ENCODE peak calls at places on chromosomes 12 and 14, in four cellular contexts. O is stomach; G is CD8-positive, alpha-beta T cell; A is tibial artery. R is an unnamed sample. For H3K4me1, the result is how much of the 10 kb centered on the place peaks cover.

GRCh38 chr14:33943484-33943883 is 7.4 kb downstream of the EGLN3 start:
- DNase-seq in O (peak), G (no peak), A (no peak), R (no peak)

GRCh38 chr14:95320076-95320895 is 578 bp upstream of the CLMN start:
- DNase-seq in O (no peak), G (no peak), A (no peak), R (peak)

GRCh38 chr14:67918838-67919237 is 99.3 kb downstream of the RAD51B start:
- DNase-seq in O (no peak), G (no peak), A (no peak), R (no peak)

GRCh38 chr12:63419119-63419518 is 249.2 kb downstream of the DPY19L2 start:
- DNase-seq in O (no peak), G (no peak), A (no peak), R (no peak)

GRCh38 chr14:32311294-32312009 is 17.6 kb upstream of the AKAP6 start:
- DNase-seq in O (no peak), G (no peak), A (no peak), R (no peak)

GRCh38 chr14:49594347-49595089 is 4.2 kb upstream of the LRR1 start:
- DNase-seq in O (no peak), G (no peak), A (no peak), R (no peak)

GRCh38 chr12:94779520-94779919 is 129.2 kb upstream of the TMCC3 start:
- DNase-seq in O (no peak), G (no peak), A (no peak), R (no peak)

GRCh38 chr12:95202691-95203476 is 14.4 kb downstream of the FGD6 start:
- DNase-seq in O (no peak), G (no peak), A (no peak), R (no peak)

GRCh38 chr14:51554339-51554920 is 97.3 kb upstream of the FRMD6 start:
- DNase-seq in O (no peak), G (no peak), A (no peak), R (no peak)

GRCh38 chr12:118120579-118121363 is 15.2 kb upstream of the PEBP1 start:
- DNase-seq in O (peak), G (peak), A (peak), R (peak)

GRCh38 chr14:65279510-65279909 is 133.0 kb upstream of the FUT8 start:
- DNase-seq in O (no peak), G (no peak), A (no peak), R (no peak)

GRCh38 chr14:59020382-59020781 is 168.1 kb upstream of the DAAM1 start:
- DNase-seq in O (no peak), G (no peak), A (no peak), R (no peak)
- TF ChIP-seq CTCF in O (no peak), G (no peak), A (no peak), R (no peak)

DNA sequence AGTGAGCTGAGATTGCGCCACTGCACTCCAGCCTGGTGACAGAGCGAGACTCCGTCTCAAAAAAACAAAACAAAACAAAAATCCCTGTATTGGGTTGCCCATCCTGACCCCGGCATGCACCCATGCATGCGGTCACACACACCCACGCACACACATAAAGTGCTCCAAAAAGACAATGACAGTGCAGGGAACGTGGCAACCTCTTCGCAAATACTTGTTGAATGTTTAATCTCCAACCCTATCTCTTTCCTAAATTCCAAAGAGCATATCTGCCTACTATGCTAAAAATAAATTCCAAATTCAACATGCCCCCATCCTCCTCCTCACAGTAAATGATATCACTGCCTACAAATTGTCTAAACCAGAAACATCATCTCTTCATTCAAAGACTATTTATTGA is 13.5 kb downstream of the SLC7A7 start:
- DNase-seq in O (no peak), G (no peak), A (no peak), R (no peak)
- H3K4me1 ChIP-seq in O (under half), G (under half), A (under half), R (under half)

GRCh38 chr12:52697058-52697582 is 6.2 kb downstream of the KRT77 start:
- DNase-seq in O (no peak), G (no peak), A (no peak), R (no peak)
- TF ChIP-seq CTCF in O (no peak), G (no peak), A (no peak), R (no peak)

DNA sequence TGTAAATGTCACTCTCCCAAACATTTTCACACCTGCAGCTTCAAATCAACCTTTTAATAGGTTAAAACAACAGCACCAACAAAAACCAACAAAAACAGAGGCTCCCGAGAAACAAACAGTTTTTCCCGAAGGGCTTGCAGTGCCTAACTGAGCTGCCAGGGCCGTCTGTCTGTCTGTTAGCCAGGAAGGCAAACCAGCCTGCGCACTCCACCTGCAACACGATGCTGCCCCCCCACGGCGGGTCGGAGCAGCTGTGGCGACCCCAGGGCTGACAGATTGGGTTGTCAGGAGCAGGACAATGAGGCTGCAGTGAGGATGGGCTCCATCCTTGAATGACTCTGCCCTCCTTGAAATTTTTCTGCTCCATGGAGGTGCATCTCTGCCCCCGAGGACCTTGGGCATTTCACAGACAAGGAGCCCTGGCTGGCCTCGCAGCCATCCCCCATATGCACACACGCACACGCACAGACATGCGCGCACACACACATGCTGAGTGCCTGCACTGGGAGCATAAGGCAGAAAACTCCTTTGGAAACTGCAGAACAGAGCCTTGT is 2.6 kb downstream of the RTL1 start:
- DNase-seq in O (no peak), G (no peak), A (no peak), R (peak)
- H3K4me1 ChIP-seq in O (under half), G (under half), A (under half), R (under half)

GRCh38 chr12:114936148-114937099 is 252.4 kb upstream of the TBX3 start:
- DNase-seq in O (no peak), G (no peak), A (no peak), R (no peak)

GRCh38 chr12:114938487-114939210 is 254.7 kb upstream of the TBX3 start:
- DNase-seq in O (no peak), G (no peak), A (no peak), R (no peak)

GRCh38 chr12:114933428-114934160 is 249.6 kb upstream of the TBX3 start:
- DNase-seq in O (no peak), G (no peak), A (no peak), R (no peak)

GRCh38 chr12:114932806-114933205 is 248.8 kb upstream of the TBX3 start:
- DNase-seq in O (no peak), G (no peak), A (no peak), R (no peak)

DNA sequence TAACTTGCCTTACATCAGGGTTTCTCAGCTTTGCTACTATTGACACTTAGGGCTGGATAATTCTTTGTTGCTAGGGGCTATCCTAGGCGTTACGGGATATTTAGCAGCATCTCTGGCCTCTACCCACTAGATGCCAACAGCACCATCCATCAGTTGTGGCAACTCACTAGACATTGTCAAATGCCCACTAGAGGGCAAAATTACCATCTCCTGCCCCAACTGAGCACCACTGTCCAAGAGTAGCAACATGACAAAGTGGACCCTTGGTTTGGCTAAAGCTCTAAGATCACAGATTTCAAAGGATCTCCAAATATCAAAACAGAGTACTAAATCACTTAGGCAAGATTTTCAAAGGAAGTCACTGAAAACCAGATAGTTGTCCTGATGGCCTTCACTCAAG is 251.7 kb upstream of the TBX3 start:
- DNase-seq in O (no peak), G (no peak), A (no peak), R (no peak)
- TF ChIP-seq CTCF in O (no peak), G (no peak), A (no peak), R (no peak)

GRCh38 chr12:11879306-11879705 is 191.4 kb upstream of the BCL2L14 start:
- DNase-seq in O (no peak), G (no peak), A (no peak), R (no peak)

GRCh38 chr12:11876301-11876700 is 194.4 kb upstream of the BCL2L14 start:
- DNase-seq in O (no peak), G (no peak), A (no peak), R (no peak)

GRCh38 chr12:11877102-11877826 is 193.5 kb upstream of the BCL2L14 start:
- DNase-seq in O (no peak), G (no peak), A (no peak), R (no peak)

GRCh38 chr12:11880424-11880823 is 190.3 kb upstream of the BCL2L14 start:
- DNase-seq in O (no peak), G (no peak), A (no peak), R (no peak)

GRCh38 chr12:11877869-11878780 is 192.6 kb upstream of the BCL2L14 start:
- DNase-seq in O (peak), G (no peak), A (peak), R (peak)
- H3K4me1 ChIP-seq in O (half or more), G (under half), A (under half), R (under half)

DNA sequence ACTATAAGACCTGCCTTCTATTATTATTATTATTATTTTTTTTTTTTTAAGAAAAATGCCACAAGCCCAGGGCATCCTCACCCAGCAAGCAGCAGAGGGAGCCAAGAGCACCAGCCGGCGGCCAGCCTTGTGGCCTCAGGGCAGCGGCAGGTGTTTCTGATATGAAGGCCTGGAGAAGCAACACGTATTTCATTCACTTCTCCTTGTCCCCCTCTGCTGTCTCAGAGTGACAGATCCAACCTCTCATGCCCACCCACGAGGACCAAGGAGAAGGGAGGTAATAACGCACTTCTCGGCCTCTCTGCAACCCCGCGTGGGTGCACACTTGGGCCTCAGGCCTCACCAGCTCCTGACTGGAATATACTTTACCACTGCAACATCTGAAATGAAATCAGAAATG is 25.4 kb downstream of the CDC42BPB start:
- DNase-seq in O (peak), G (no peak), A (no peak), R (no peak)
- TF ChIP-seq CTCF in O (no peak), G (no peak), A (no peak), R (no peak)

GRCh38 chr12:117038919-117039318 is 60.3 kb downstream of the TESC start:
- DNase-seq in O (no peak), G (no peak), A (no peak), R (no peak)
- H3K4me1 ChIP-seq in O (half or more), G (under half), A (under half), R (under half)

GRCh38 chr12:32558941-32559340 is 120.2 kb upstream of the DNM1L start:
- DNase-seq in O (no peak), G (no peak), A (no peak), R (no peak)
- TF ChIP-seq CTCF in O (no peak), G (no peak), A (no peak), R (no peak)

R was measured in pancreas.